ENCODE peak calls at places on chromosomes 3 and 15, in six cellular contexts. One of them, this sample, is unnamed.

GRCh38 chr3:10682692-10683091 is 133.3 kb upstream of the SLC6A11 start:
- DNase-seq in Panc1: no peak
- DNase-seq in NCI-H345: no peak
- DNase-seq in right lobe of liver: peak; percentile 83
- DNase-seq in SW 1271: no peak
- DNase-seq in GOT3: no peak
- DNase-seq in this sample: no peak

GRCh38 chr3:141561426-141562034 is 74.7 kb downstream of the RASA2 start:
- DNase-seq in GOT3: no peak
- DNase-seq in right lobe of liver: no peak
- DNase-seq in Panc1: peak; percentile 60
- DNase-seq in NCI-H345: peak; percentile 29
- DNase-seq in SW 1271: peak; percentile 64
- DNase-seq in this sample: peak; percentile 42

GRCh38 chr15:71747128-71748083 is 62.9 kb upstream of the NR2E3 start:
- DNase-seq in SW 1271: peak; percentile 94
- DNase-seq in GOT3: no peak
- DNase-seq in Panc1: peak; percentile 95
- DNase-seq in right lobe of liver: no peak
- DNase-seq in NCI-H345: no peak
- DNase-seq in this sample: peak; percentile 80

GRCh38 chr3:17686613-17687012 is 55.8 kb downstream of the TBC1D5 start:
- DNase-seq in SW 1271: peak; percentile 38
- DNase-seq in right lobe of liver: no peak
- DNase-seq in Panc1: no peak
- DNase-seq in GOT3: no peak
- DNase-seq in NCI-H345: no peak
- DNase-seq in this sample: no peak

GRCh38 chr3:56291244-56291680 is 177.0 kb downstream of the ERC2 start:
- DNase-seq in right lobe of liver: no peak
- DNase-seq in Panc1: no peak
- DNase-seq in SW 1271: no peak
- DNase-seq in GOT3: no peak
- DNase-seq in NCI-H345: no peak
- DNase-seq in this sample: peak; percentile 37

GRCh38 chr3:165254812-165255211 is 58.6 kb upstream of the SLITRK3 start:
- DNase-seq in GOT3: no peak
- DNase-seq in SW 1271: peak; percentile 41
- DNase-seq in right lobe of liver: no peak
- DNase-seq in Panc1: peak; percentile 10
- DNase-seq in NCI-H345: peak; percentile 33
- DNase-seq in this sample: peak; percentile 5

GRCh38 chr15:41971893-41972340 is 440 bp downstream of the EHD4 start:
- DNase-seq in NCI-H345: peak; percentile 38
- DNase-seq in GOT3: no peak
- DNase-seq in right lobe of liver: peak; percentile 70
- DNase-seq in SW 1271: no peak
- DNase-seq in Panc1: no peak
- DNase-seq in this sample: no peak

GRCh38 chr3:37141676-37142075 is 32.7 kb downstream of the LRRFIP2 start:
- DNase-seq in NCI-H345: no peak
- DNase-seq in right lobe of liver: peak; percentile 56
- DNase-seq in Panc1: no peak
- DNase-seq in GOT3: no peak
- DNase-seq in SW 1271: no peak
- DNase-seq in this sample: no peak

This sample was measured in HS-5.